ENCODE peak calls at places on chromosome 22, in six cellular contexts. K is neuronal stem cell, S is H9, J is H1, U is mesenchymal stem cell, Y is trophoblast cell. X is an unnamed sample.

GRCh38 chr22:43992331-43992821 is 31.7 kb upstream of the PARVB start:
- DNase-seq in K (no peak), U (no peak), J (no peak), Y (no peak), S (no peak), X (peak)

GRCh38 chr22:38481162-38481870 is 13.4 kb downstream of the KDELR3 start:
- DNase-seq in K (no peak), U (no peak), Y (peak), J (no peak), S (no peak), X (no peak)

GRCh38 chr22:37715760-37716159 is 18.9 kb downstream of the TRIOBP start:
- DNase-seq in S (no peak), Y (no peak), J (no peak), K (no peak), U (no peak), X (no peak)

GRCh38 chr22:36644333-36644757 is 59.2 kb downstream of the CACNG2 start:
- DNase-seq in K (peak), J (no peak), U (peak), S (peak), Y (peak), X (peak)

GRCh38 chr22:49705216-49705600 is 122.5 kb downstream of the BRD1 start:
- DNase-seq in J (no peak), Y (no peak), S (no peak), U (no peak), K (no peak), X (no peak)

GRCh38 chr22:37425800-37426531 is 1.3 kb downstream of the ELFN2 start:
- DNase-seq in S (peak), U (peak), J (no peak), K (no peak), Y (no peak), X (peak)

GRCh38 chr22:48171294-48171693 is 1408.8 kb downstream of the TBC1D22A start:
- DNase-seq in K (no peak), J (no peak), Y (no peak), S (peak), U (no peak), X (no peak)

GRCh38 chr22:46653596-46653995 is 33.4 kb downstream of the GRAMD4 start:
- DNase-seq in J (no peak), K (no peak), S (no peak), Y (no peak), U (no peak), X (no peak)

GRCh38 chr22:28333106-28333505 is 346.5 kb downstream of the TTC28 start:
- DNase-seq in Y (no peak), J (no peak), S (no peak), K (no peak), U (no peak), X (no peak)

GRCh38 chr22:50220603-50221409 is 20.0 kb downstream of the SELENOO start:
- DNase-seq in Y (no peak), K (no peak), J (no peak), U (no peak), S (no peak), X (no peak)

GRCh38 chr22:38305481-38306448 is 11.5 kb downstream of the CSNK1E start:
- DNase-seq in K (no peak), U (peak), Y (no peak), J (no peak), S (peak), X (peak)

GRCh38 chr22:39173787-39174497 is 21.5 kb upstream of the CBX7 start:
- DNase-seq in K (no peak), U (no peak), Y (no peak), J (no peak), S (no peak), X (no peak)

GRCh38 chr22:44147821-44148574 is 32.7 kb upstream of the PARVG start:
- DNase-seq in K (no peak), J (peak), U (peak), S (peak), Y (no peak), X (peak)

GRCh38 chr22:46754110-46754799 is 8.2 kb upstream of the TBC1D22A start:
- DNase-seq in J (no peak), K (no peak), U (peak), Y (peak), S (no peak), X (peak)

GRCh38 chr22:27962268-27963191 is 43.5 kb upstream of the PITPNB start:
- DNase-seq in S (no peak), K (no peak), U (peak), Y (peak), J (no peak), X (peak)

GRCh38 chr22:50574383-50574755 is 3.9 kb downstream of the CPT1B start:
- DNase-seq in K (no peak), U (no peak), Y (no peak), S (no peak), J (no peak), X (no peak)

GRCh38 chr22:38599466-38599865 is 29.5 kb upstream of the DMC1 start:
- DNase-seq in J (no peak), Y (no peak), U (no peak), K (no peak), S (no peak), X (no peak)

GRCh38 chr22:44566911-44567310 is 68.9 kb upstream of the RTL6 start:
- DNase-seq in K (no peak), Y (no peak), J (no peak), U (no peak), S (no peak), X (no peak)

GRCh38 chr22:26972281-26972680 is 314.9 kb downstream of the MIAT start:
- DNase-seq in Y (no peak), U (peak), K (no peak), J (no peak), S (no peak), X (no peak)

GRCh38 chr22:28019360-28019759 is 100.3 kb upstream of the PITPNB start:
- DNase-seq in S (no peak), Y (no peak), K (no peak), U (no peak), J (no peak), X (no peak)

GRCh38 chr22:38205261-38206128 is 3.7 kb downstream of the MAFF start:
- DNase-seq in K (no peak), Y (no peak), U (peak), J (no peak), S (peak), X (peak)

GRCh38 chr22:49036513-49036912 is 791.2 kb downstream of the BRD1 start:
- DNase-seq in U (no peak), Y (no peak), J (no peak), S (no peak), K (no peak), X (no peak)

GRCh38 chr22:31248965-31249940 is 37.2 kb downstream of the LIMK2 start:
- DNase-seq in U (no peak), Y (no peak), K (no peak), S (no peak), J (no peak), X (no peak)

GRCh38 chr22:19181786-19182471 is 3.4 kb upstream of the SLC25A1 start:
- DNase-seq in U (no peak), Y (no peak), J (no peak), S (no peak), K (no peak), X (no peak)

DNA sequence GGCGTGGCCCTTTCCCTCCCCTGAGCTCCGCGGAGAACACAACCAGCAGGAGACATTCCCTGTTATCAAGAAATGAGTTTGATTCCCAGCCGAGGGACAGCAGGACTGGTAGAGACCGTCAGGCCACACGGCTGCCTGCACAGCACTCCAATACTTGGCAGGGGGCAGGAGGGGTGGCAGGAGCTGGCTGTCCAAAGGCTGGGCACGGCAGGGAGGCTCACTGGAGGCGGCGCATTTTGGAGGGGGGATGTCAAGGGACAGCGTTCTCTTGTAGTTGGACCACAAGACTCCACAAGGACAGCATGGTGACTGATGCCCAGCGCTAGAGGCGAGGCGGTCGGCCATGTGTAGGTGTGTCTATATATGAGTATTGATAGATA is 66.7 kb upstream of the A4GALT start:
- DNase-seq in K (no peak), U (no peak), S (no peak), J (no peak), Y (no peak), X (no peak)
- H4K91ac ChIP-seq in K (no peak), U (no peak), S (no peak), J (no peak), Y (no peak), X (no peak)

GRCh38 chr22:21660904-21661303 is 4.9 kb upstream of the PPIL2 start:
- DNase-seq in J (no peak), Y (no peak), K (no peak), U (no peak), S (no peak), X (no peak)
- H4K91ac ChIP-seq in J (no peak), Y (no peak), K (no peak), U (no peak), S (no peak), X (no peak)

GRCh38 chr22:40276877-40277823 is 69.2 kb upstream of the ADSL start:
- DNase-seq in S (no peak), U (peak), Y (no peak), J (no peak), K (no peak), X (peak)

GRCh38 chr22:40270748-40271373 is 75.4 kb upstream of the ADSL start:
- DNase-seq in U (no peak), K (no peak), J (no peak), S (no peak), Y (no peak), X (no peak)

GRCh38 chr22:40271440-40271839 is 74.9 kb upstream of the ADSL start:
- DNase-seq in J (no peak), S (no peak), K (no peak), U (no peak), Y (no peak), X (no peak)

GRCh38 chr22:40270031-40270430 is 76.3 kb upstream of the ADSL start:
- DNase-seq in S (no peak), U (no peak), Y (no peak), J (no peak), K (no peak), X (no peak)

GRCh38 chr22:40273319-40273718 is 73.0 kb upstream of the ADSL start:
- DNase-seq in U (no peak), Y (no peak), J (no peak), K (no peak), S (no peak), X (no peak)
- H4K91ac ChIP-seq in U (no peak), Y (no peak), J (no peak), K (no peak), S (no peak), X (no peak)

GRCh38 chr22:20853236-20853660 is 5.4 kb downstream of the PI4KA start:
- DNase-seq in Y (peak), K (no peak), S (no peak), U (no peak), J (no peak), X (no peak)
- H4K91ac ChIP-seq in Y (no peak), K (no peak), S (no peak), U (no peak), J (no peak), X (no peak)